ENCODE peak calls at places on chromosomes 13 and 19, in eight cellular contexts. One of them, this sample, is unnamed.

GRCh38 chr13:85798999-85799646 is at the start of gene SLITRK6:
- DNase-seq in left ventricle myocardium inferior: no peak
- DNase-seq in brain microvascular endothelial cell: peak; percentile 79
- DNase-seq in GM23338: peak; percentile 75
- DNase-seq in thoracic aorta: no peak
- DNase-seq in IMR-90: peak; percentile 85
- DNase-seq in aorta: no peak
- DNase-seq in lung: no peak
- DNase-seq in this sample: no peak

GRCh38 chr13:27450921-27451461 is 627 bp upstream of the MTIF3 start:
- DNase-seq in left ventricle myocardium inferior: peak; percentile 42
- DNase-seq in brain microvascular endothelial cell: peak; percentile 12
- DNase-seq in GM23338: peak; percentile 64
- DNase-seq in thoracic aorta: no peak
- DNase-seq in IMR-90: peak; percentile 47
- DNase-seq in aorta: peak; percentile 82
- DNase-seq in lung: peak; percentile 38
- DNase-seq in this sample: peak; percentile 35

GRCh38 chr19:33402421-33403220 is 29.1 kb downstream of the CEBPG start:
- DNase-seq in left ventricle myocardium inferior: no peak
- DNase-seq in brain microvascular endothelial cell: no peak
- DNase-seq in GM23338: no peak
- DNase-seq in thoracic aorta: no peak
- DNase-seq in IMR-90: no peak
- DNase-seq in aorta: peak; percentile 70
- DNase-seq in lung: no peak
- DNase-seq in this sample: no peak

GRCh38 chr19:16824658-16825311 is 4.4 kb upstream of the SIN3B start:
- DNase-seq in left ventricle myocardium inferior: no peak
- DNase-seq in brain microvascular endothelial cell: peak; percentile 28
- DNase-seq in GM23338: no peak
- DNase-seq in thoracic aorta: no peak
- DNase-seq in IMR-90: peak; percentile 51
- DNase-seq in aorta: no peak
- DNase-seq in lung: no peak
- DNase-seq in this sample: no peak

GRCh38 chr19:28351761-28352160 is 861.2 kb downstream of the UQCRFS1 start:
- DNase-seq in left ventricle myocardium inferior: no peak
- DNase-seq in brain microvascular endothelial cell: peak; percentile 3
- DNase-seq in GM23338: no peak
- DNase-seq in thoracic aorta: no peak
- DNase-seq in IMR-90: no peak
- DNase-seq in aorta: no peak
- DNase-seq in lung: no peak
- DNase-seq in this sample: no peak

GRCh38 chr13:43877788-43878187 is 1.8 kb downstream of the CCDC122 start:
- DNase-seq in left ventricle myocardium inferior: no peak
- DNase-seq in brain microvascular endothelial cell: no peak
- DNase-seq in GM23338: no peak
- DNase-seq in thoracic aorta: no peak
- DNase-seq in IMR-90: no peak
- DNase-seq in aorta: no peak
- DNase-seq in lung: no peak
- DNase-seq in this sample: no peak

GRCh38 chr19:19263886-19264487 is 9.1 kb downstream of the TM6SF2 start:
- DNase-seq in left ventricle myocardium inferior: no peak
- DNase-seq in brain microvascular endothelial cell: no peak
- DNase-seq in GM23338: no peak
- DNase-seq in thoracic aorta: no peak
- DNase-seq in IMR-90: no peak
- DNase-seq in aorta: no peak
- DNase-seq in lung: no peak
- DNase-seq in this sample: no peak

GRCh38 chr19:7550987-7551761 is 15.7 kb downstream of the PNPLA6 start:
- DNase-seq in left ventricle myocardium inferior: peak; percentile 62
- DNase-seq in brain microvascular endothelial cell: peak; percentile 27
- DNase-seq in GM23338: peak; percentile 100
- DNase-seq in thoracic aorta: no peak
- DNase-seq in IMR-90: peak; percentile 30
- DNase-seq in aorta: peak; percentile 84
- DNase-seq in lung: peak; percentile 88
- DNase-seq in this sample: peak; percentile 31

GRCh38 chr13:64429691-64430090 is 2800.4 kb downstream of the PCDH9 start:
- DNase-seq in left ventricle myocardium inferior: no peak
- DNase-seq in brain microvascular endothelial cell: no peak
- DNase-seq in GM23338: no peak
- DNase-seq in thoracic aorta: no peak
- DNase-seq in IMR-90: no peak
- DNase-seq in aorta: no peak
- DNase-seq in lung: no peak
- DNase-seq in this sample: no peak

GRCh38 chr13:110262082-110262436 is 44.9 kb downstream of the COL4A1 start:
- DNase-seq in left ventricle myocardium inferior: no peak
- DNase-seq in brain microvascular endothelial cell: no peak
- DNase-seq in GM23338: no peak
- DNase-seq in thoracic aorta: no peak
- DNase-seq in IMR-90: no peak
- DNase-seq in aorta: no peak
- DNase-seq in lung: no peak
- DNase-seq in this sample: no peak

GRCh38 chr13:101626925-101627555 is 174.6 kb downstream of the ITGBL1 start:
- DNase-seq in left ventricle myocardium inferior: no peak
- DNase-seq in brain microvascular endothelial cell: no peak
- DNase-seq in GM23338: no peak
- DNase-seq in thoracic aorta: no peak
- DNase-seq in IMR-90: peak; percentile 2
- DNase-seq in aorta: no peak
- DNase-seq in lung: no peak
- DNase-seq in this sample: peak; percentile 76

GRCh38 chr19:49807888-49808675 is 5.0 kb downstream of the FUZ start:
- DNase-seq in left ventricle myocardium inferior: no peak
- DNase-seq in brain microvascular endothelial cell: no peak
- DNase-seq in GM23338: peak; percentile 61
- DNase-seq in thoracic aorta: no peak
- DNase-seq in IMR-90: no peak
- DNase-seq in aorta: no peak
- DNase-seq in lung: no peak
- DNase-seq in this sample: no peak

GRCh38 chr19:35522745-35523327 is 5.3 kb downstream of the SBSN start:
- DNase-seq in left ventricle myocardium inferior: no peak
- DNase-seq in brain microvascular endothelial cell: no peak
- DNase-seq in GM23338: no peak
- DNase-seq in thoracic aorta: no peak
- DNase-seq in IMR-90: no peak
- DNase-seq in aorta: no peak
- DNase-seq in lung: no peak
- DNase-seq in this sample: no peak

GRCh38 chr19:38277969-38278680 is 13.8 kb downstream of the SPINT2 start:
- DNase-seq in left ventricle myocardium inferior: peak; percentile 68
- DNase-seq in brain microvascular endothelial cell: no peak
- DNase-seq in GM23338: no peak
- DNase-seq in thoracic aorta: peak; percentile 88
- DNase-seq in IMR-90: peak; percentile 35
- DNase-seq in aorta: peak; percentile 92
- DNase-seq in lung: peak; percentile 61
- DNase-seq in this sample: no peak

GRCh38 chr13:32824671-32825070 is 191.6 kb upstream of the KL start:
- DNase-seq in left ventricle myocardium inferior: no peak
- DNase-seq in brain microvascular endothelial cell: peak; percentile 91
- DNase-seq in GM23338: peak; percentile 70
- DNase-seq in thoracic aorta: no peak
- DNase-seq in IMR-90: peak; percentile 95
- DNase-seq in aorta: no peak
- DNase-seq in lung: no peak
- DNase-seq in this sample: no peak

GRCh38 chr13:40591091-40591490 is 75.3 kb downstream of the FOXO1 start:
- DNase-seq in left ventricle myocardium inferior: no peak
- DNase-seq in brain microvascular endothelial cell: no peak
- DNase-seq in GM23338: no peak
- DNase-seq in thoracic aorta: no peak
- DNase-seq in IMR-90: no peak
- DNase-seq in aorta: no peak
- DNase-seq in lung: no peak
- DNase-seq in this sample: no peak

GRCh38 chr13:114096811-114097503 is 35.5 kb downstream of the RASA3 start:
- DNase-seq in left ventricle myocardium inferior: no peak
- DNase-seq in brain microvascular endothelial cell: no peak
- DNase-seq in GM23338: no peak
- DNase-seq in thoracic aorta: no peak
- DNase-seq in IMR-90: no peak
- DNase-seq in aorta: peak; percentile 63
- DNase-seq in lung: no peak
- DNase-seq in this sample: no peak

GRCh38 chr13:38577048-38577447 is 109.8 kb upstream of the FREM2 start:
- DNase-seq in left ventricle myocardium inferior: no peak
- DNase-seq in brain microvascular endothelial cell: peak; percentile 3
- DNase-seq in GM23338: peak; percentile 43
- DNase-seq in thoracic aorta: no peak
- DNase-seq in IMR-90: no peak
- DNase-seq in aorta: no peak
- DNase-seq in lung: no peak
- DNase-seq in this sample: no peak

GRCh38 chr19:8069116-8069973 is 16.8 kb downstream of the CCL25 start:
- DNase-seq in left ventricle myocardium inferior: no peak
- DNase-seq in brain microvascular endothelial cell: no peak
- DNase-seq in GM23338: peak; percentile 90
- DNase-seq in thoracic aorta: no peak
- DNase-seq in IMR-90: no peak
- DNase-seq in aorta: no peak
- DNase-seq in lung: no peak
- DNase-seq in this sample: no peak

GRCh38 chr19:36605101-36605838 is at the start of gene ZNF382:
- DNase-seq in left ventricle myocardium inferior: peak; percentile 83
- DNase-seq in brain microvascular endothelial cell: peak; percentile 43
- DNase-seq in GM23338: peak; percentile 63
- DNase-seq in thoracic aorta: peak; percentile 2
- DNase-seq in IMR-90: peak; percentile 41
- DNase-seq in aorta: peak; percentile 92
- DNase-seq in lung: peak; percentile 55
- DNase-seq in this sample: peak; percentile 66

GRCh38 chr13:100941811-100942361 is 267.3 kb upstream of the TMTC4 start:
- DNase-seq in left ventricle myocardium inferior: no peak
- DNase-seq in brain microvascular endothelial cell: no peak
- DNase-seq in GM23338: no peak
- DNase-seq in thoracic aorta: no peak
- DNase-seq in IMR-90: peak; percentile 1
- DNase-seq in aorta: no peak
- DNase-seq in lung: no peak
- DNase-seq in this sample: no peak

GRCh38 chr13:40589285-40590109 is 76.9 kb downstream of the FOXO1 start:
- DNase-seq in left ventricle myocardium inferior: no peak
- DNase-seq in brain microvascular endothelial cell: peak; percentile 76
- DNase-seq in GM23338: no peak
- DNase-seq in thoracic aorta: no peak
- DNase-seq in IMR-90: no peak
- DNase-seq in aorta: no peak
- DNase-seq in lung: no peak
- DNase-seq in this sample: no peak

DNA sequence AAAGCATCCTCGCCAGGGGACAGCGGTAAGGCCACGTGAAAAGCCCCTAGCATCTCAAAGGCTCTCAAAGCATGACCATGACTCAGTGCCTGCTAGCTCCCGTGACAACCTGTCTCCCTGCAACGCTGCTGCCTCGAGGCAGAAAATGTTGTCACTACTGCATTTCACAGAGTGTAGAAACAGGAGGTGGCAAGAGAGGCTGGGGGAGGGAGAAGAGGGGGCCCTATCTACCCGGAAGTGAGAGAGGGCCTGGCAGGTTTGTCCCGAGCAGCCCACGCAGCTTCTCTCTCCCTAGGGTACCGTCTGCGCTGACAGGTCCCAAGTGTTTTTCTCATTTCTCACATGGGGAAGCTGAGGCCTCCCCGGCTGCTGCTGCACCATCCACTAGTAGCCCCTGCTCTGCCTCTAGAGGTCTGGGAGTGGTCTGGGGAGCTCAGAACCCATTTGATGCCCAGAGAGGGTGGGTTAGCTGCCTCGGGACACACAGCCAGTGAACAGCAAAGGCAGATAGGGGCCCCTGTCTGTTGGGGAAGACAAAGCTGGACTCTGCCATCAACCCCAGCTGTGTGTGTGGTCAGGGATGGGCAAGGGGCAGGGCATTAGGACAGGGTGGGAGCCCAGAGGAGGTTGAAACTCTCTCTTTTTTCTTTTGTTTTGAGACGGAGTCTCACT is 3.7 kb downstream of the TINCR start:
- DNase-seq in left ventricle myocardium inferior: no peak
- DNase-seq in brain microvascular endothelial cell: peak; percentile 23
- DNase-seq in GM23338: no peak
- DNase-seq in thoracic aorta: no peak
- DNase-seq in IMR-90: peak; percentile 37
- DNase-seq in aorta: no peak
- DNase-seq in lung: no peak
- DNase-seq in this sample: no peak
- H3K27me3 ChIP-seq in left ventricle myocardium inferior: peaks cover 98% of the 10 kb centered on the region
- H3K27me3 ChIP-seq in brain microvascular endothelial cell: peaks cover 28% of the 10 kb centered on the region
- H3K27me3 ChIP-seq in GM23338: peaks cover 20% of the 10 kb centered on the region
- H3K27me3 ChIP-seq in thoracic aorta: peaks cover 6% of the 10 kb centered on the region
- H3K27me3 ChIP-seq in IMR-90: peaks cover 51% of the 10 kb centered on the region
- H3K27me3 ChIP-seq in aorta: no peaks in the 10 kb centered on the region
- H3K27me3 ChIP-seq in lung: peaks cover 4% of the 10 kb centered on the region
- H3K27me3 ChIP-seq in this sample: peaks cover 5% of the 10 kb centered on the region

GRCh38 chr13:97435297-97435682 is 1.3 kb downstream of the RAP2A start:
- DNase-seq in left ventricle myocardium inferior: no peak
- DNase-seq in brain microvascular endothelial cell: no peak
- DNase-seq in GM23338: no peak
- DNase-seq in thoracic aorta: no peak
- DNase-seq in IMR-90: no peak
- DNase-seq in aorta: no peak
- DNase-seq in lung: no peak
- DNase-seq in this sample: peak; percentile 50
- H3K27ac ChIP-seq in left ventricle myocardium inferior: peak overlapping the region; percentile 100
- H3K27ac ChIP-seq in brain microvascular endothelial cell: no peak overlapping the region
- H3K27ac ChIP-seq in GM23338: no peak overlapping the region
- H3K27ac ChIP-seq in thoracic aorta: no peak overlapping the region
- H3K27ac ChIP-seq in IMR-90: no peak overlapping the region
- H3K27ac ChIP-seq in aorta: no peak overlapping the region
- H3K27ac ChIP-seq in lung: no peak overlapping the region
- H3K27ac ChIP-seq in this sample: peak overlapping the region; percentile 7

GRCh38 chr13:112923962-112924361 is 45.1 kb upstream of the MCF2L start:
- DNase-seq in left ventricle myocardium inferior: no peak
- DNase-seq in brain microvascular endothelial cell: no peak
- DNase-seq in GM23338: no peak
- DNase-seq in thoracic aorta: no peak
- DNase-seq in IMR-90: no peak
- DNase-seq in aorta: no peak
- DNase-seq in lung: no peak
- DNase-seq in this sample: no peak
- H3K27me3 ChIP-seq in left ventricle myocardium inferior: peaks cover 31% of the 10 kb centered on the region
- H3K27me3 ChIP-seq in brain microvascular endothelial cell: no peaks in the 10 kb centered on the region
- H3K27me3 ChIP-seq in GM23338: no peaks in the 10 kb centered on the region
- H3K27me3 ChIP-seq in thoracic aorta: no peaks in the 10 kb centered on the region
- H3K27me3 ChIP-seq in IMR-90: peaks cover 45% of the 10 kb centered on the region
- H3K27me3 ChIP-seq in aorta: no peaks in the 10 kb centered on the region
- H3K27me3 ChIP-seq in lung: no peaks in the 10 kb centered on the region
- H3K27me3 ChIP-seq in this sample: peaks cover 9% of the 10 kb centered on the region

DNA sequence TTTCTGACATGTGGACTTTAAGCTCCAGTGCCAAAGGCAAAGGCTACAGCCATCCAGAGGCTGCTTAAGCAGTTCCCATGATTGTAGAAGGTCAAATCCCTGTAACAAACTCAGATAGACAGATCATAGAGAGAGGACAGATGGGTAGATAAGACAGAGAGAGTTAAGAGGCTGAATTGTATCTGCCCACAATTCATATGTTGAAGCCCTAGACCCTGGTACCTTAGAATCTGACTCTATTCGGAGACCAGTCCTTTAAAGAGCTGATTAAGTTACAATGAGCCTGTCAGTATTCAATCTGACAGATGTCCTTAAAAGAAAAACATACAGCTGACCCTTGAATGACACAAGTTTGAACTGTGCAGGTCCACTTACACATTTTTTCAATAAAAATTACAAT is 115.2 kb downstream of the RAP2A start:
- DNase-seq in left ventricle myocardium inferior: no peak
- DNase-seq in brain microvascular endothelial cell: no peak
- DNase-seq in GM23338: no peak
- DNase-seq in thoracic aorta: no peak
- DNase-seq in IMR-90: no peak
- DNase-seq in aorta: no peak
- DNase-seq in lung: no peak
- DNase-seq in this sample: no peak
- H3K27ac ChIP-seq in left ventricle myocardium inferior: no peak overlapping the region
- H3K27ac ChIP-seq in brain microvascular endothelial cell: no peak overlapping the region
- H3K27ac ChIP-seq in GM23338: no peak overlapping the region
- H3K27ac ChIP-seq in thoracic aorta: no peak overlapping the region
- H3K27ac ChIP-seq in IMR-90: peak overlapping the region; percentile 6
- H3K27ac ChIP-seq in aorta: no peak overlapping the region
- H3K27ac ChIP-seq in lung: no peak overlapping the region
- H3K27ac ChIP-seq in this sample: no peak overlapping the region